ENCODE peak calls at places on chromosomes 5 and 9, in five cellular contexts. B is breast epithelium, X is upper lobe of right lung, L is MM.1S, R is Panc1. M is an unnamed sample. For H3K9me3, the result is how much of the 10 kb centered on the place peaks cover.

GRCh38 chr5:155004138-155004744 is 9.3 kb upstream of the KIF4B start:
- DNase-seq in B (no peak), X (no peak), R (no peak), L (peak), M (no peak)

GRCh38 chr9:127991017-127991756 is 10.4 kb upstream of the EEIG1 start:
- DNase-seq in X (no peak), R (no peak), L (no peak), B (no peak), M (no peak)

GRCh38 chr5:77367733-77368132 is 124.4 kb downstream of the WDR41 start:
- DNase-seq in R (no peak), X (no peak), B (no peak), L (no peak), M (no peak)

GRCh38 chr5:113166285-113166684 is 189.7 kb downstream of the DCP2 start:
- DNase-seq in B (no peak), X (no peak), R (no peak), L (no peak), M (no peak)

GRCh38 chr5:110851357-110851756 is 112.5 kb downstream of the SLC25A46 start:
- DNase-seq in L (no peak), X (no peak), R (no peak), B (no peak), M (no peak)

GRCh38 chr5:163917741-163918140 is 412.3 kb downstream of the MAT2B start:
- DNase-seq in L (no peak), X (no peak), B (no peak), R (no peak), M (no peak)

GRCh38 chr9:131578016-131578415 is 32.7 kb downstream of the PRRT1B start:
- DNase-seq in R (no peak), L (no peak), B (no peak), X (no peak), M (no peak)

GRCh38 chr5:176540476-176540899 is 3.3 kb upstream of the RNF44 start:
- DNase-seq in X (no peak), B (no peak), L (no peak), R (no peak), M (no peak)

GRCh38 chr9:76453785-76454184 is 5.2 kb upstream of the GCNT1 start:
- DNase-seq in B (no peak), R (no peak), X (no peak), L (no peak), M (no peak)

GRCh38 chr9:61666849-61667371 is 477.1 kb downstream of the SPATA31A7 start:
- DNase-seq in R (no peak), X (peak), L (no peak), B (no peak), M (peak)

GRCh38 chr5:103450333-103451061 is 112.1 kb downstream of the NUDT12 start:
- DNase-seq in L (no peak), B (no peak), R (no peak), X (no peak), M (no peak)

GRCh38 chr5:132138260-132138659 is 64.7 kb downstream of the CSF2 start:
- DNase-seq in L (no peak), X (no peak), R (no peak), B (no peak), M (no peak)

GRCh38 chr5:33433303-33434255 is 7.2 kb upstream of the TARS1 start:
- DNase-seq in L (no peak), B (no peak), R (no peak), X (no peak), M (no peak)

GRCh38 chr9:7045361-7045760 is 287.6 kb downstream of the KDM4C start:
- DNase-seq in B (no peak), X (no peak), R (no peak), L (no peak), M (no peak)

GRCh38 chr9:80147866-80148265 is 576.1 kb downstream of the TLE4 start:
- DNase-seq in R (no peak), B (no peak), L (no peak), X (no peak), M (no peak)

GRCh38 chr9:68739631-68740174 is 34.7 kb downstream of the PIP5K1B start:
- DNase-seq in B (no peak), X (no peak), L (no peak), R (no peak), M (no peak)

GRCh38 chr9:129143461-129143927 is 32.3 kb downstream of the PTPA start:
- DNase-seq in X (peak), R (no peak), L (no peak), B (no peak), M (peak)

GRCh38 chr9:128282500-128282899 is 6.4 kb downstream of the SWI5 start:
- DNase-seq in L (no peak), B (no peak), X (no peak), R (no peak), M (no peak)

GRCh38 chr9:129460323-129461261 is 160.3 kb downstream of the C9orf50 start:
- DNase-seq in B (peak), L (peak), R (peak), X (peak), M (peak)

GRCh38 chr9:136978073-136978864 is 965 bp downstream of the PTGDS start:
- DNase-seq in X (peak), L (no peak), B (peak), R (no peak), M (no peak)

GRCh38 chr9:130570200-130570599 is 9.2 kb upstream of the FUBP3 start:
- DNase-seq in X (no peak), L (no peak), B (no peak), R (no peak), M (no peak)

GRCh38 chr5:141910271-141910673 is 13.4 kb upstream of the DELE1 start:
- DNase-seq in L (no peak), X (no peak), B (peak), R (no peak), M (no peak)

GRCh38 chr9:69976165-69976564 is 67.5 kb upstream of the MAMDC2 start:
- DNase-seq in R (no peak), X (no peak), L (no peak), B (no peak), M (no peak)

GRCh38 chr5:178113141-178113787 is at the start of gene N4BP3:
- DNase-seq in R (no peak), B (peak), X (peak), L (peak), M (peak)

GRCh38 chr5:103006921-103007320 is 113.0 kb downstream of the GIN1 start:
- DNase-seq in R (no peak), B (no peak), X (no peak), L (no peak), M (no peak)

GRCh38 chr9:113584728-113585442 is 121.4 kb downstream of the RGS3 start:
- DNase-seq in R (no peak), X (no peak), B (no peak), L (no peak), M (no peak)

GRCh38 chr9:127905788-127906191 is 6.4 kb upstream of the ST6GALNAC6 start:
- DNase-seq in R (no peak), X (peak), L (no peak), B (no peak), M (peak)

GRCh38 chr5:1497795-1498622 is 25.8 kb downstream of the LPCAT1 start:
- DNase-seq in X (no peak), B (no peak), L (peak), R (no peak), M (no peak)

GRCh38 chr5:169914766-169915165 is 65.5 kb downstream of the INSYN2B start:
- DNase-seq in R (no peak), L (no peak), B (peak), X (no peak), M (no peak)

GRCh38 chr5:132446621-132447020 is 44.0 kb downstream of the IRF1 start:
- DNase-seq in X (no peak), B (no peak), L (no peak), R (no peak), M (no peak)

GRCh38 chr5:14108170-14108996 is 34.8 kb upstream of the TRIO start:
- DNase-seq in B (no peak), R (peak), X (no peak), L (peak), M (peak)

GRCh38 chr5:130643321-130643720 is 521.7 kb downstream of the HINT1 start:
- DNase-seq in R (no peak), X (no peak), B (no peak), L (no peak), M (no peak)

GRCh38 chr5:139863361-139863760 is 67.8 kb downstream of the PSD2 start:
- DNase-seq in R (no peak), X (peak), B (peak), L (no peak), M (peak)

GRCh38 chr5:159480849-159481248 is 150.6 kb upstream of the IL12B start:
- DNase-seq in R (no peak), X (no peak), B (no peak), L (no peak), M (no peak)

GRCh38 chr9:77019010-77019809 is at the start of gene FOXB2:
- DNase-seq in L (no peak), B (no peak), X (no peak), R (no peak), M (no peak)

GRCh38 chr5:3612561-3613175 is 17.0 kb downstream of the IRX1 start:
- DNase-seq in L (no peak), B (no peak), X (no peak), R (no peak), M (no peak)

GRCh38 chr9:110844121-110844520 is 175.5 kb downstream of the MUSK start:
- DNase-seq in X (no peak), L (no peak), B (no peak), R (no peak), M (no peak)

GRCh38 chr9:96449522-96449843 is 486 bp upstream of the HABP4 start:
- DNase-seq in R (no peak), L (no peak), X (no peak), B (no peak), M (no peak)

GRCh38 chr5:149450199-149450598 is 71.1 kb upstream of the IL17B start:
- DNase-seq in R (no peak), L (no peak), X (peak), B (no peak), M (no peak)

GRCh38 chr5:149453618-149454415 is 74.7 kb upstream of the IL17B start:
- DNase-seq in X (no peak), B (no peak), L (no peak), R (no peak), M (no peak)

GRCh38 chr5:149452007-149452664 is 73.0 kb upstream of the IL17B start:
- DNase-seq in R (no peak), X (peak), B (no peak), L (no peak), M (peak)

GRCh38 chr5:149455889-149456409 is 76.9 kb upstream of the IL17B start:
- DNase-seq in R (no peak), L (no peak), B (no peak), X (no peak), M (no peak)

GRCh38 chr5:149452665-149453617 is 73.8 kb upstream of the IL17B start:
- DNase-seq in X (no peak), R (no peak), B (peak), L (no peak), M (peak)
- H3K27ac ChIP-seq in X (peak), R (peak), B (peak), L (no peak), M (peak)

GRCh38 chr5:153938131-153938842 is 100.4 kb downstream of the FAM114A2 start:
- DNase-seq in R (no peak), X (no peak), L (no peak), B (no peak), M (no peak)

GRCh38 chr5:153937661-153938060 is 101.0 kb downstream of the FAM114A2 start:
- DNase-seq in R (no peak), B (no peak), X (no peak), L (no peak), M (no peak)

GRCh38 chr5:153941265-153941664 is 97.4 kb downstream of the FAM114A2 start:
- DNase-seq in B (no peak), X (no peak), R (no peak), L (no peak), M (no peak)

DNA sequence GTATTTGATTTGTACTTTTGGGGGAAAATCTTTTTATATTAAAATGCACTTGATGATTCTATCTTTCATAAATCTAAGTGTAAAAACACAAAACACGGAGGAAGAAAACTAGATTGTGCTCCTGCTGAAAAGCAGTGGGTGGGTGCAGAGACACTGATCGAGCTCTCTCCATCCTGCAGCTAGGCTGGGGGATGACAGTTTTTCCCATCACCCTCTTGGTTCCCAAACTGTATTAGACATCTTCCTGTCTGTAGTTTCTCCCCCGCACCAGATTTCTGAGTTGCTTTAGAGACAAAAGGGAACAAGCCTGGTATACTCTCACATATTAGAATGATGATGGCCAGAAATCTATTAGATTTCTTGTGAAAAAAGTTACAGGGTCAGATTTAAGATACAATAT is 99.6 kb downstream of the FAM114A2 start:
- DNase-seq in X (no peak), L (no peak), R (no peak), B (no peak), M (no peak)
- H3K9me3 ChIP-seq in X (under half), L (under half), R (under half), B (under half), M (under half)

GRCh38 chr5:96734871-96735325 is 72.7 kb downstream of the CAST start:
- DNase-seq in L (no peak), X (no peak), B (no peak), R (no peak), M (no peak)
- H3K27ac ChIP-seq in L (no peak), X (no peak), B (peak), R (no peak), M (no peak)

GRCh38 chr5:8814081-8814480 is 731.8 kb downstream of the SEMA5A start:
- DNase-seq in L (no peak), R (no peak), B (no peak), X (no peak), M (no peak)
- H3K9me3 ChIP-seq in L (under half), R (under half), B (under half), X (under half), M (under half)

DNA sequence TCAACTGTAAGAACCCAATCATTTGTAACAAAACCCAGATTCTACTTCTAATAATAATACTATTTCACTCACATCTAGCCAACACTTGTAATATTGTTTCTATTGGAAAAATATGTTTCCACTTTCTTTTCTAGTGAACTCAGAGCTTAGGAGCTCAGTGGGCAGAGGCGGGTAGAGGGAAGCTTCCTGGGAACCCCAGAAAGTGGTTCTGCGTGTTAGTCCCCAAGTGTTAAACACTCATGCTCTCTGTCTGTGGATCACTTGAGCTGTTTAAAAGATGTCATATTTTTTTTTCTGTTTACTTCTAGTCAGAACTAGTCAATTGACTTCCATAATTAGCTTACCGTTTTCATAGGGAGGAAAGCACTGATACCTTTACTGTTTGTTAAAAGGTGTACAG is 20.6 kb downstream of the SNX18 start:
- DNase-seq in X (no peak), R (no peak), L (no peak), B (no peak), M (no peak)
- H3K27ac ChIP-seq in X (no peak), R (no peak), L (no peak), B (no peak), M (no peak)

GRCh38 chr9:11319477-11320060 is 706.8 kb upstream of the PTPRD start:
- DNase-seq in L (peak), X (no peak), B (no peak), R (peak), M (no peak)
- H3K9me3 ChIP-seq in L (under half), X (under half), B (under half), R (under half), M (under half)

M was measured in left lung.